ENCODE peak calls at places on chromosomes 12 and 14, in four cellular contexts. O is HTR-8/SVneo; P is NCI-H748 treated with DMSO at 0.1 percent for 48 hours; X is stimulated activated CD4-positive, alpha-beta T cell treated with anti-CD3 and anti-CD28 coated beads, Interleukin-1b, Interleukin-23, amount 100 ng/mL, for 24 hours. A is an unnamed sample.
A peak's percentile ranks its signal among the peaks of the same experiment; 100 is the strongest.

GRCh38 chr12:88056571-88056970 is 27.4 kb upstream of the C12orf50 start:
- DNase-seq in O (no peak), P (no peak), X (no peak), A (no peak)

GRCh38 chr14:71621276-71621675 is 311.0 kb upstream of the RGS6 start:
- DNase-seq in O (no peak), P (no peak), X (no peak), A (no peak)

GRCh38 chr12:20369164-20370000 is 1.0 kb downstream of the PDE3A start:
- DNase-seq in O (peak; percentile 7), P (no peak), X (no peak), A (peak; percentile 65)

GRCh38 chr14:51653096-51653814 is 1.5 kb downstream of the FRMD6 start:
- DNase-seq in O (peak; percentile 53), P (no peak), X (no peak), A (no peak)

GRCh38 chr14:100056964-100057817 is 8.0 kb upstream of the EVL start:
- DNase-seq in O (peak; percentile 22), P (no peak), X (no peak), A (no peak)

GRCh38 chr12:113749433-113749815 is 216.7 kb downstream of the RBM19 start:
- DNase-seq in O (no peak), P (no peak), X (no peak), A (no peak)

GRCh38 chr12:82862876-82863649 is 176.4 kb downstream of the TMTC2 start:
- DNase-seq in O (no peak), P (no peak), X (no peak), A (no peak)

GRCh38 chr12:25416516-25416915 is 136.6 kb downstream of the LMNTD1 start:
- DNase-seq in O (no peak), P (no peak), X (no peak), A (no peak)

GRCh38 chr12:60529261-60529660 is 933.4 kb downstream of the SLC16A7 start:
- DNase-seq in O (no peak), P (no peak), X (no peak), A (no peak)

GRCh38 chr12:117111386-117112267 is 12.4 kb upstream of the TESC start:
- DNase-seq in O (no peak), P (peak; percentile 30), X (no peak), A (no peak)

GRCh38 chr12:104494137-104494815 is 37.5 kb downstream of the CHST11 start:
- DNase-seq in O (no peak), P (no peak), X (peak; percentile 45), A (no peak)

GRCh38 chr14:55585854-55586253 is 5.8 kb downstream of the KTN1 start:
- DNase-seq in O (no peak), P (no peak), X (no peak), A (no peak)

GRCh38 chr14:103422981-103423600 is 37.9 kb downstream of the MARK3 start:
- DNase-seq in O (peak; percentile 45), P (no peak), X (no peak), A (no peak)

A was measured in NCI-H460.